ENCODE peak calls at places on chromosomes 3 and 15, in ten cellular contexts. Z, I, X, U, P, H, K, R, G and V are unnamed samples.

GRCh38 chr15:38072507-38073277 is 138.3 kb downstream of the TMCO5A start:
- DNase-seq in Z (peak), I (peak), X (no peak), U (peak), P (peak), H (peak), K (peak), R (peak), G (peak), V (peak)

GRCh38 chr3:182118081-182118480 is 406.4 kb downstream of the SOX2 start:
- DNase-seq in Z (no peak), I (no peak), X (no peak), U (no peak), P (no peak), H (no peak), K (no peak), R (no peak), G (no peak), V (no peak)

GRCh38 chr15:57769266-57769665 is 62.8 kb downstream of the POLR2M start:
- DNase-seq in Z (no peak), I (no peak), X (no peak), U (peak), P (peak), H (no peak), K (no peak), R (no peak), G (no peak), V (no peak)

GRCh38 chr3:162704991-162705390 is 1208.4 kb downstream of the OTOL1 start:
- DNase-seq in Z (no peak), I (no peak), X (no peak), U (no peak), P (no peak), H (no peak), K (no peak), R (no peak), G (no peak), V (no peak)

GRCh38 chr3:64595253-64595694 is 92.5 kb downstream of the ADAMTS9 start:
- DNase-seq in Z (peak), I (no peak), X (no peak), U (no peak), P (peak), H (no peak), K (no peak), R (no peak), G (no peak), V (no peak)

GRCh38 chr3:127360647-127361046 is 72.8 kb upstream of the PRR20G start:
- DNase-seq in Z (no peak), I (no peak), X (no peak), U (no peak), P (no peak), H (peak), K (no peak), R (no peak), G (no peak), V (no peak)

GRCh38 chr15:91855241-91855640 is 1.7 kb downstream of the SLCO3A1 start:
- DNase-seq in Z (peak), I (no peak), X (no peak), U (no peak), P (no peak), H (no peak), K (no peak), R (no peak), G (no peak), V (no peak)

GRCh38 chr3:40128169-40128568 is 181.3 kb upstream of the EIF1B start:
- DNase-seq in Z (no peak), I (no peak), X (no peak), U (no peak), P (no peak), H (no peak), K (no peak), R (no peak), G (no peak), V (no peak)

GRCh38 chr3:81995334-81995733 is 233.9 kb upstream of the GBE1 start:
- DNase-seq in Z (no peak), I (no peak), X (no peak), U (no peak), P (no peak), H (no peak), K (no peak), R (no peak), G (no peak), V (no peak)

GRCh38 chr3:14127106-14127505 is 2.3 kb downstream of the TMEM43 start:
- DNase-seq in Z (no peak), I (no peak), X (no peak), U (no peak), P (no peak), H (no peak), K (no peak), R (no peak), G (no peak), V (no peak)

GRCh38 chr3:123036352-123037014 is 8.9 kb upstream of the SEMA5B start:
- DNase-seq in Z (no peak), I (no peak), X (no peak), U (no peak), P (peak), H (no peak), K (no peak), R (no peak), G (no peak), V (no peak)

GRCh38 chr3:46662771-46663551 is 30.5 kb downstream of the ALS2CL start:
- DNase-seq in Z (no peak), I (no peak), X (no peak), U (no peak), P (peak), H (no peak), K (no peak), R (no peak), G (peak), V (no peak)

GRCh38 chr15:99296386-99296785 is 45.1 kb downstream of the LRRC28 start:
- DNase-seq in Z (no peak), I (no peak), X (no peak), U (no peak), P (no peak), H (no peak), K (no peak), R (no peak), G (no peak), V (no peak)

GRCh38 chr15:77508541-77509505 is 88.1 kb downstream of the HMG20A start:
- DNase-seq in Z (no peak), I (no peak), X (no peak), U (no peak), P (peak), H (peak), K (no peak), R (peak), G (peak), V (no peak)

GRCh38 chr3:22098000-22098399 is 347.0 kb upstream of the ZNF385D start:
- DNase-seq in Z (no peak), I (no peak), X (no peak), U (no peak), P (no peak), H (no peak), K (no peak), R (no peak), G (no peak), V (no peak)

GRCh38 chr15:60005352-60006202 is 1.5 kb downstream of the FOXB1 start:
- DNase-seq in Z (no peak), I (no peak), X (no peak), U (peak), P (no peak), H (no peak), K (peak), R (peak), G (no peak), V (no peak)

GRCh38 chr15:70238917-70239316 is 141.2 kb upstream of the TLE3 start:
- DNase-seq in Z (peak), I (no peak), X (no peak), U (no peak), P (no peak), H (no peak), K (no peak), R (peak), G (no peak), V (no peak)